ENCODE peak calls at places on chromosomes 2 and 18, in six cellular contexts. One of them, this sample, is unnamed.

GRCh38 chr18:29883114-29883513 is 1159.4 kb downstream of the DSC3 start:
- ATAC-seq in HCT116: no peak
- ATAC-seq in heart left ventricle: no peak
- ATAC-seq in right lobe of liver: no peak
- ATAC-seq in gastrocnemius medialis: no peak
- ATAC-seq in GM12878: no peak
- ATAC-seq in this sample: no peak

GRCh38 chr18:31637445-31637844 is 45.8 kb downstream of the TTR start:
- ATAC-seq in HCT116: no peak
- ATAC-seq in heart left ventricle: no peak
- ATAC-seq in right lobe of liver: peak
- ATAC-seq in gastrocnemius medialis: no peak
- ATAC-seq in GM12878: no peak
- ATAC-seq in this sample: no peak

GRCh38 chr2:224208034-224208433 is 168.9 kb upstream of the SERPINE2 start:
- ATAC-seq in HCT116: no peak
- ATAC-seq in heart left ventricle: no peak
- ATAC-seq in right lobe of liver: no peak
- ATAC-seq in gastrocnemius medialis: no peak
- ATAC-seq in GM12878: no peak
- ATAC-seq in this sample: no peak

GRCh38 chr18:26301681-26302080 is 75.4 kb downstream of the TAF4B start:
- ATAC-seq in HCT116: no peak
- ATAC-seq in heart left ventricle: no peak
- ATAC-seq in right lobe of liver: no peak
- ATAC-seq in gastrocnemius medialis: peak
- ATAC-seq in GM12878: no peak
- ATAC-seq in this sample: no peak

GRCh38 chr18:24850532-24850931 is 390.1 kb downstream of the HRH4 start:
- ATAC-seq in HCT116: no peak
- ATAC-seq in heart left ventricle: no peak
- ATAC-seq in right lobe of liver: no peak
- ATAC-seq in gastrocnemius medialis: no peak
- ATAC-seq in GM12878: no peak
- ATAC-seq in this sample: no peak

GRCh38 chr2:190987938-190988337 is 26.0 kb downstream of the STAT1 start:
- ATAC-seq in HCT116: no peak
- ATAC-seq in heart left ventricle: no peak
- ATAC-seq in right lobe of liver: no peak
- ATAC-seq in gastrocnemius medialis: no peak
- ATAC-seq in GM12878: no peak
- ATAC-seq in this sample: no peak

GRCh38 chr2:65539633-65540032 is 107.2 kb upstream of the SPRED2 start:
- ATAC-seq in HCT116: peak
- ATAC-seq in heart left ventricle: no peak
- ATAC-seq in right lobe of liver: no peak
- ATAC-seq in gastrocnemius medialis: no peak
- ATAC-seq in GM12878: no peak
- ATAC-seq in this sample: no peak

GRCh38 chr2:70616168-70616694 is 62.6 kb upstream of the TGFA start:
- ATAC-seq in HCT116: no peak
- ATAC-seq in heart left ventricle: no peak
- ATAC-seq in right lobe of liver: no peak
- ATAC-seq in gastrocnemius medialis: no peak
- ATAC-seq in GM12878: no peak
- ATAC-seq in this sample: no peak

GRCh38 chr2:37616674-37616999 is 54.8 kb downstream of the CDC42EP3 start:
- ATAC-seq in HCT116: no peak
- ATAC-seq in heart left ventricle: no peak
- ATAC-seq in right lobe of liver: peak
- ATAC-seq in gastrocnemius medialis: no peak
- ATAC-seq in GM12878: peak
- ATAC-seq in this sample: no peak

GRCh38 chr18:44093253-44093652 is 587.4 kb upstream of the SETBP1 start:
- ATAC-seq in HCT116: no peak
- ATAC-seq in heart left ventricle: no peak
- ATAC-seq in right lobe of liver: no peak
- ATAC-seq in gastrocnemius medialis: no peak
- ATAC-seq in GM12878: no peak
- ATAC-seq in this sample: no peak

GRCh38 chr2:112603731-112604130 is 19.3 kb downstream of the CHCHD5 start:
- ATAC-seq in HCT116: no peak
- ATAC-seq in heart left ventricle: no peak
- ATAC-seq in right lobe of liver: no peak
- ATAC-seq in gastrocnemius medialis: no peak
- ATAC-seq in GM12878: no peak
- ATAC-seq in this sample: no peak

GRCh38 chr2:112600634-112601033 is 16.2 kb downstream of the CHCHD5 start:
- ATAC-seq in HCT116: no peak
- ATAC-seq in heart left ventricle: no peak
- ATAC-seq in right lobe of liver: no peak
- ATAC-seq in gastrocnemius medialis: no peak
- ATAC-seq in GM12878: no peak
- ATAC-seq in this sample: no peak

GRCh38 chr2:112601754-112602153 is 17.3 kb downstream of the CHCHD5 start:
- ATAC-seq in HCT116: no peak
- ATAC-seq in heart left ventricle: no peak
- ATAC-seq in right lobe of liver: no peak
- ATAC-seq in gastrocnemius medialis: no peak
- ATAC-seq in GM12878: no peak
- ATAC-seq in this sample: no peak

GRCh38 chr2:112604952-112605351 is 20.5 kb downstream of the CHCHD5 start:
- ATAC-seq in HCT116: no peak
- ATAC-seq in heart left ventricle: no peak
- ATAC-seq in right lobe of liver: no peak
- ATAC-seq in gastrocnemius medialis: no peak
- ATAC-seq in GM12878: no peak
- ATAC-seq in this sample: no peak

GRCh38 chr2:112602917-112603316 is 18.5 kb downstream of the CHCHD5 start:
- ATAC-seq in HCT116: no peak
- ATAC-seq in heart left ventricle: no peak
- ATAC-seq in right lobe of liver: peak
- ATAC-seq in gastrocnemius medialis: no peak
- ATAC-seq in GM12878: no peak
- ATAC-seq in this sample: no peak
- TF ChIP-seq POLR2A in HCT116: no peak
- TF ChIP-seq POLR2A in heart left ventricle: no peak
- TF ChIP-seq POLR2A in right lobe of liver: no peak
- TF ChIP-seq POLR2A in gastrocnemius medialis: no peak
- TF ChIP-seq POLR2A in GM12878: no peak
- TF ChIP-seq POLR2A in this sample: no peak

DNA sequence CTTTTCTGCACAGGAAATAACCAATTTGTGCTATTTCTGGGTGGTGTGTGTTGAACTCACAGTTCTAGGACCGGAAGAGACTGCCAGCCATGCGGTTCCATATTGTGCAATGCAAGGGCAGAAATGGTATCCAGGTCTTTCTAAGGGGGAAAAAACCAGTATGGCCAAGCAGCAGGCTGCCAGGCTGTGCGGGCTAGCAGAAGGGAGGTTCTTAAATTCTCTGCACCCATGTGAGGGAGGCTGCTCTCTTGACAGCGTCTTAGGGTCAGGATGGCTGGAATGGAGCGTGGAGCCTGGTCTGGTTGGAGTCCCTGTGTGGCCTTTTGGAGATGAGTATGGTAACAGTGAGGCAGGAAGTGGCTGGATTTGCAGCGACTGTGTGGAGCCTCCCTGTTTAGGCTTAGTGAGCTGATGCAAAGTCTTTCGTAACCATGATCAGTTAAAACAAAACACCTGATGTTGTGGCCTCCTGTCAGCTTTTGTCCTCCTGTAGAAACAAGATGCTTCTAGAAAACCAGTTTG is 52.6 kb downstream of the NCK2 start:
- ATAC-seq in HCT116: no peak
- ATAC-seq in heart left ventricle: peak
- ATAC-seq in right lobe of liver: peak
- ATAC-seq in gastrocnemius medialis: peak
- ATAC-seq in GM12878: peak
- ATAC-seq in this sample: peak
- TF ChIP-seq POLR2A in HCT116: no peak
- TF ChIP-seq POLR2A in heart left ventricle: no peak
- TF ChIP-seq POLR2A in right lobe of liver: no peak
- TF ChIP-seq POLR2A in gastrocnemius medialis: no peak
- TF ChIP-seq POLR2A in GM12878: peak
- TF ChIP-seq POLR2A in this sample: no peak

GRCh38 chr2:159738509-159739390 is 26.4 kb downstream of the MARCHF7 start:
- ATAC-seq in HCT116: peak
- ATAC-seq in heart left ventricle: peak
- ATAC-seq in right lobe of liver: peak
- ATAC-seq in gastrocnemius medialis: peak
- ATAC-seq in GM12878: peak
- ATAC-seq in this sample: no peak
- TF ChIP-seq POLR2A in HCT116: no peak
- TF ChIP-seq POLR2A in heart left ventricle: no peak
- TF ChIP-seq POLR2A in right lobe of liver: no peak
- TF ChIP-seq POLR2A in gastrocnemius medialis: no peak
- TF ChIP-seq POLR2A in GM12878: peak
- TF ChIP-seq POLR2A in this sample: no peak

DNA sequence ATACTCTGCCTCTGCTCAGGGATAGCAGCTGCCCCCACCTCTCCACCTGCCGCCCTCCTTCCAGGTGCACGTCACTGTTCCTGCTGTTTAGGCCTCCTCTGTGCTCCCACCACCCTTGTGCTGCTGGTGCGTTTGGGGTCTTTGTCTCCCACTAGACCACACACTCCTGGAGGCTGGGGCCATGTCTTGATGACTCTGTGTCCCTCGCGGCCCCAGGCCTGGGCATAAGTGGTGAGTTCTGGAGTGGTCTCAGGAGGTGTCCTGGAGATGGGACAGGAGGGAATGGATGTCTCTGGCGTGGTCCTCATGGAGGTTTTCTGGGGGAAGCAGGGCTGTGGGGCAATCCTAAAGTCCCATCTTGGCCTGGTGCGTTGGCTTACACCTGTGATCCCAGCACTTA is 132.1 kb downstream of the TFCP2L1 start:
- ATAC-seq in HCT116: no peak
- ATAC-seq in heart left ventricle: no peak
- ATAC-seq in right lobe of liver: no peak
- ATAC-seq in gastrocnemius medialis: no peak
- ATAC-seq in GM12878: no peak
- ATAC-seq in this sample: no peak
- TF ChIP-seq POLR2A in HCT116: no peak
- TF ChIP-seq POLR2A in heart left ventricle: no peak
- TF ChIP-seq POLR2A in right lobe of liver: no peak
- TF ChIP-seq POLR2A in gastrocnemius medialis: no peak
- TF ChIP-seq POLR2A in GM12878: no peak
- TF ChIP-seq POLR2A in this sample: no peak

DNA sequence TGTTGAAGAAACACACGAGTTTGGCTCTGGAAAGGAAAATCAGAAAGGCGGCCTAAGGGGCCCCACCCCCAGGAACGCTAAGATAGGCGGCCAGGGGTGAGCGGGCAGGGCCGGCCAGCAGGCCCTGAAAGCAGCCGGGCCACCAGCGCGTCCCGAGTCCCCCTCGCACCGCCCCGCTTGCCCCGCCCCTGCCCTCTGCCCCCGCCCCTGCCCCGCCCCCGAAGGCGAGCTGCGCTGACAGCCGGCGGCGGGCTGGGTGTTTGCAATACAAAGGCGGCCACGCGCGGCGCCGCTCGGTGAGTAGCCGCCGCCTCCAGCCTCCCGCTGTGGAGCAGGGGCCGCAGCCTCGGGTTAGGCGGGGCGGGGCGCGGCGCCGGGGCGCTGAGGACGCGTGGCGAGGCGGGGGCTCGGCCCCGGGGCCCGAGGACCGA is at the start of gene LPIN1:
- ATAC-seq in HCT116: peak
- ATAC-seq in heart left ventricle: peak
- ATAC-seq in right lobe of liver: peak
- ATAC-seq in gastrocnemius medialis: peak
- ATAC-seq in GM12878: peak
- ATAC-seq in this sample: peak
- TF ChIP-seq POLR2A in HCT116: no peak
- TF ChIP-seq POLR2A in heart left ventricle: peak
- TF ChIP-seq POLR2A in right lobe of liver: peak
- TF ChIP-seq POLR2A in gastrocnemius medialis: peak
- TF ChIP-seq POLR2A in GM12878: peak
- TF ChIP-seq POLR2A in this sample: peak

GRCh38 chr18:50879302-50880107 is 587 bp downstream of the ME2 start:
- ATAC-seq in HCT116: peak
- ATAC-seq in heart left ventricle: peak
- ATAC-seq in right lobe of liver: peak
- ATAC-seq in gastrocnemius medialis: peak
- ATAC-seq in GM12878: peak
- ATAC-seq in this sample: peak

GRCh38 chr18:50880108-50880465 is 1.2 kb downstream of the ME2 start:
- ATAC-seq in HCT116: no peak
- ATAC-seq in heart left ventricle: no peak
- ATAC-seq in right lobe of liver: no peak
- ATAC-seq in gastrocnemius medialis: no peak
- ATAC-seq in GM12878: peak
- ATAC-seq in this sample: no peak

GRCh38 chr18:50875966-50876536 is 2.9 kb upstream of the ME2 start:
- ATAC-seq in HCT116: no peak
- ATAC-seq in heart left ventricle: no peak
- ATAC-seq in right lobe of liver: no peak
- ATAC-seq in gastrocnemius medialis: no peak
- ATAC-seq in GM12878: no peak
- ATAC-seq in this sample: no peak

GRCh38 chr18:50877545-50878265 is 1.2 kb upstream of the ME2 start:
- ATAC-seq in HCT116: no peak
- ATAC-seq in heart left ventricle: no peak
- ATAC-seq in right lobe of liver: no peak
- ATAC-seq in gastrocnemius medialis: no peak
- ATAC-seq in GM12878: no peak
- ATAC-seq in this sample: no peak

GRCh38 chr18:50878345-50879301 is at the start of gene ME2:
- ATAC-seq in HCT116: peak
- ATAC-seq in heart left ventricle: peak
- ATAC-seq in right lobe of liver: peak
- ATAC-seq in gastrocnemius medialis: peak
- ATAC-seq in GM12878: peak
- ATAC-seq in this sample: peak
- TF ChIP-seq POLR2A in HCT116: peak
- TF ChIP-seq POLR2A in heart left ventricle: peak
- TF ChIP-seq POLR2A in right lobe of liver: peak
- TF ChIP-seq POLR2A in gastrocnemius medialis: peak
- TF ChIP-seq POLR2A in GM12878: peak
- TF ChIP-seq POLR2A in this sample: peak

This sample was measured in gastroesophageal sphincter.